ENCODE peak calls at places on chromosomes 16 and 17, in four cellular contexts. One of them, this sample, is unnamed.

GRCh38 chr16:82187829-82188228 is 17.8 kb upstream of the MPHOSPH6 start:
- DNase-seq in DND-41: no peak
- DNase-seq in mammary epithelial cell: peak; percentile 12
- DNase-seq in H9: no peak
- DNase-seq in this sample: no peak

GRCh38 chr17:32993977-32994376 is 2.3 kb downstream of the SPACA3 start:
- DNase-seq in DND-41: no peak
- DNase-seq in mammary epithelial cell: peak; percentile 31
- DNase-seq in H9: no peak
- DNase-seq in this sample: no peak

GRCh38 chr17:19290047-19290705 is 53.0 kb downstream of the EPN2 start:
- DNase-seq in DND-41: no peak
- DNase-seq in mammary epithelial cell: no peak
- DNase-seq in H9: no peak
- DNase-seq in this sample: no peak

GRCh38 chr16:46573008-46573833 is 48.0 kb downstream of the SHCBP1 start:
- DNase-seq in DND-41: no peak
- DNase-seq in mammary epithelial cell: peak; percentile 54
- DNase-seq in H9: peak; percentile 41
- DNase-seq in this sample: no peak

GRCh38 chr17:40290629-40291296 is 3.1 kb downstream of the CDC6 start:
- DNase-seq in DND-41: peak; percentile 32
- DNase-seq in mammary epithelial cell: peak; percentile 88
- DNase-seq in H9: no peak
- DNase-seq in this sample: peak; percentile 86

GRCh38 chr16:64253114-64253513 is 868.7 kb downstream of the CDH11 start:
- DNase-seq in DND-41: no peak
- DNase-seq in mammary epithelial cell: no peak
- DNase-seq in H9: no peak
- DNase-seq in this sample: no peak

GRCh38 chr17:40528692-40529417 is 27.4 kb upstream of the TNS4 start:
- DNase-seq in DND-41: no peak
- DNase-seq in mammary epithelial cell: no peak
- DNase-seq in H9: no peak
- DNase-seq in this sample: no peak

GRCh38 chr16:89564476-89565255 is 4.2 kb downstream of the RPL13 start:
- DNase-seq in DND-41: peak; percentile 27
- DNase-seq in mammary epithelial cell: no peak
- DNase-seq in H9: peak; percentile 83
- DNase-seq in this sample: no peak

GRCh38 chr17:41739661-41740352 is 5.4 kb upstream of the HAP1 start:
- DNase-seq in DND-41: no peak
- DNase-seq in mammary epithelial cell: peak; percentile 96
- DNase-seq in H9: no peak
- DNase-seq in this sample: no peak
- H2AFZ ChIP-seq in DND-41: no peak overlapping the region
- H2AFZ ChIP-seq in mammary epithelial cell: peak overlapping the region; percentile 71
- H2AFZ ChIP-seq in H9: no peak overlapping the region
- H2AFZ ChIP-seq in this sample: no peak overlapping the region

GRCh38 chr16:79169239-79169638 is 431.3 kb downstream of the MAF start:
- DNase-seq in DND-41: peak; percentile 84
- DNase-seq in mammary epithelial cell: no peak
- DNase-seq in H9: peak; percentile 79
- DNase-seq in this sample: peak; percentile 30
- H2AFZ ChIP-seq in DND-41: peak overlapping the region; percentile 48
- H2AFZ ChIP-seq in mammary epithelial cell: no peak overlapping the region
- H2AFZ ChIP-seq in H9: no peak overlapping the region
- H2AFZ ChIP-seq in this sample: no peak overlapping the region

GRCh38 chr17:7837375-7838290 is 3.6 kb downstream of the KDM6B start:
- DNase-seq in DND-41: no peak
- DNase-seq in mammary epithelial cell: no peak
- DNase-seq in H9: no peak
- DNase-seq in this sample: peak; percentile 56
- H2AFZ ChIP-seq in DND-41: no peak overlapping the region
- H2AFZ ChIP-seq in mammary epithelial cell: peak overlapping the region; percentile 10
- H2AFZ ChIP-seq in H9: no peak overlapping the region
- H2AFZ ChIP-seq in this sample: no peak overlapping the region

GRCh38 chr17:64411999-64412771 is 21.5 kb upstream of the PECAM1 start:
- DNase-seq in DND-41: no peak
- DNase-seq in mammary epithelial cell: no peak
- DNase-seq in H9: peak; percentile 84
- DNase-seq in this sample: peak; percentile 52
- H2AFZ ChIP-seq in DND-41: no peak overlapping the region
- H2AFZ ChIP-seq in mammary epithelial cell: no peak overlapping the region
- H2AFZ ChIP-seq in H9: no peak overlapping the region
- H2AFZ ChIP-seq in this sample: no peak overlapping the region

DNA sequence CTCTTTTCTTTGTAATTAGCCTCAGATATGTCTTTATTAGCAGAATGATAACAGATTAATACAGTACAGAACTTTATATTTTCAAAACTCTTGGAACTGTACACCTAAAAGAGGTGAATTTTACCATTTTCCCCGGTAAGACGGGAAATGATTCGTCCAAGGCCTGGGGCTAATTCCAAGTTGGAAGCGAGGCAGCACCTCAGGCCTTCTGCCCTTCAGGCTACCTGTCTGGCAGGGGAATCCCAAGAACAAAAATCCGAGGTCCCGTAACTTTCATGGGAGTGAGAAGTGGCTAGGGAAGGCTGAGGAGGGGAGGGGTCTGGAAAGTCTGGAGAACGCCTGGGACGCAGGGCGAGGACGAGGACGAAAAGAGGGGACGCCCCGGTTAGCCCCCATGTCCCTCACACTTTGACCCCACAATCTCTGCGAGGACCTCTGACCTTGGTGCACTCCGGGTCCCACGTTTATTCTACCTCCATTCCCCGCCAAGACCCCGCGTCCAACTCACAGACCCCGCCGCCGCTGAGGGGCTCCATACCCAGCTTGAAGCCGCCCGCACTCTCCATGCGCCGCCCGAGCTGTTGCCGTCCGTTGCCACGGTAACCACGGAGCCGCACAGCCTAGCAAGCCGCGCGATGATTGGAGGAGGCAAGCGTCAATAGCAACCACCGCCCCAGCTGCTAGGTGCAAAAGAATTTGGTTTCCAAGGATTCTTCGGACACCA is at the start of gene HYDIN:
- DNase-seq in DND-41: no peak
- DNase-seq in mammary epithelial cell: peak; percentile 71
- DNase-seq in H9: peak; percentile 95
- DNase-seq in this sample: peak; percentile 92
- H2AFZ ChIP-seq in DND-41: no peak within 1 kb of the TSS
- H2AFZ ChIP-seq in mammary epithelial cell: peak within 1 kb of the TSS; percentile 96
- H2AFZ ChIP-seq in H9: peak within 1 kb of the TSS; percentile 11
- H2AFZ ChIP-seq in this sample: peak within 1 kb of the TSS; percentile 26

GRCh38 chr17:49978501-49978900 is 9.5 kb downstream of the DLX4 start:
- DNase-seq in DND-41: no peak
- DNase-seq in mammary epithelial cell: no peak
- DNase-seq in H9: no peak
- DNase-seq in this sample: no peak
- H2AFZ ChIP-seq in DND-41: no peak overlapping the region
- H2AFZ ChIP-seq in mammary epithelial cell: peak overlapping the region; percentile 34
- H2AFZ ChIP-seq in H9: no peak overlapping the region
- H2AFZ ChIP-seq in this sample: no peak overlapping the region

GRCh38 chr17:31561469-31562412 is 170.3 kb downstream of the RAB11FIP4 start:
- DNase-seq in DND-41: no peak
- DNase-seq in mammary epithelial cell: no peak
- DNase-seq in H9: no peak
- DNase-seq in this sample: peak; percentile 50
- H2AFZ ChIP-seq in DND-41: no peak overlapping the region
- H2AFZ ChIP-seq in mammary epithelial cell: no peak overlapping the region
- H2AFZ ChIP-seq in H9: no peak overlapping the region
- H2AFZ ChIP-seq in this sample: peak overlapping the region; percentile 33

This sample was measured in hepatocyte.